ENCODE peak calls at places on chromosome 18, in eight cellular contexts. B is astrocyte, M is ovary, J is transverse colon, A is AG04450, Z is left lung, G is dorsolateral prefrontal cortex, C is cardiac muscle cell. O is an unnamed sample.
A peak's percentile ranks its signal among the peaks of the same experiment; 100 is the strongest.

GRCh38 chr18:32011193-32011592 is 7.4 kb upstream of the RNF125 start:
- DNase-seq in B (no peak), M (no peak), J (no peak), A (no peak), Z (no peak), G (no peak), C (no peak), O (no peak)

GRCh38 chr18:62037012-62037742 is 144.4 kb upstream of the RNF152 start:
- DNase-seq in B (no peak), M (no peak), J (no peak), A (no peak), Z (no peak), G (no peak), C (peak; percentile 53), O (no peak)

GRCh38 chr18:59265246-59266018 is 7.8 kb downstream of the RAX start:
- DNase-seq in B (no peak), M (no peak), J (no peak), A (no peak), Z (peak; percentile 83), G (no peak), C (peak; percentile 17), O (peak; percentile 33)

GRCh38 chr18:53796042-53796729 is 428.3 kb downstream of the MBD2 start:
- DNase-seq in B (peak; percentile 91), M (no peak), J (no peak), A (peak; percentile 18), Z (no peak), G (no peak), C (peak; percentile 90), O (peak; percentile 29)

GRCh38 chr18:35491689-35492077 is 6.1 kb downstream of the INO80C start:
- DNase-seq in B (no peak), M (no peak), J (no peak), A (no peak), Z (no peak), G (no peak), C (no peak), O (no peak)

GRCh38 chr18:832085-832681 is 20.1 kb upstream of the YES1 start:
- DNase-seq in B (no peak), M (peak; percentile 52), J (peak; percentile 65), A (no peak), Z (peak; percentile 72), G (no peak), C (no peak), O (no peak)

GRCh38 chr18:37246779-37247340 is 318.7 kb downstream of the CELF4 start:
- DNase-seq in B (no peak), M (no peak), J (no peak), A (no peak), Z (no peak), G (no peak), C (no peak), O (no peak)

GRCh38 chr18:57397440-57397839 is 37.7 kb upstream of the ONECUT2 start:
- DNase-seq in B (peak; percentile 48), M (no peak), J (no peak), A (no peak), Z (no peak), G (no peak), C (no peak), O (no peak)

GRCh38 chr18:31551883-31552282 is 39.8 kb upstream of the TTR start:
- DNase-seq in B (no peak), M (no peak), J (no peak), A (no peak), Z (no peak), G (no peak), C (no peak), O (no peak)

GRCh38 chr18:32724071-32724696 is 48.6 kb downstream of the KLHL14 start:
- DNase-seq in B (no peak), M (no peak), J (no peak), A (no peak), Z (no peak), G (no peak), C (no peak), O (no peak)

GRCh38 chr18:3857544-3857943 is 407.6 kb downstream of the TGIF1 start:
- DNase-seq in B (no peak), M (no peak), J (no peak), A (no peak), Z (no peak), G (no peak), C (peak; percentile 13), O (no peak)

GRCh38 chr18:47929681-47930085 is 776 bp downstream of the SMAD2 start:
- DNase-seq in B (no peak), M (no peak), J (no peak), A (peak; percentile 10), Z (no peak), G (no peak), C (peak; percentile 71), O (no peak)

GRCh38 chr18:13194239-13194638 is 24.3 kb upstream of the LDLRAD4 start:
- DNase-seq in B (no peak), M (no peak), J (no peak), A (no peak), Z (no peak), G (no peak), C (no peak), O (no peak)

GRCh38 chr18:76448262-76449109 is 46.6 kb downstream of the ZNF516 start:
- DNase-seq in B (no peak), M (peak; percentile 42), J (no peak), A (no peak), Z (no peak), G (no peak), C (no peak), O (no peak)

GRCh38 chr18:12433829-12434540 is 26.3 kb downstream of the PRELID3A start:
- DNase-seq in B (no peak), M (no peak), J (no peak), A (no peak), Z (peak; percentile 75), G (no peak), C (no peak), O (no peak)

DNA sequence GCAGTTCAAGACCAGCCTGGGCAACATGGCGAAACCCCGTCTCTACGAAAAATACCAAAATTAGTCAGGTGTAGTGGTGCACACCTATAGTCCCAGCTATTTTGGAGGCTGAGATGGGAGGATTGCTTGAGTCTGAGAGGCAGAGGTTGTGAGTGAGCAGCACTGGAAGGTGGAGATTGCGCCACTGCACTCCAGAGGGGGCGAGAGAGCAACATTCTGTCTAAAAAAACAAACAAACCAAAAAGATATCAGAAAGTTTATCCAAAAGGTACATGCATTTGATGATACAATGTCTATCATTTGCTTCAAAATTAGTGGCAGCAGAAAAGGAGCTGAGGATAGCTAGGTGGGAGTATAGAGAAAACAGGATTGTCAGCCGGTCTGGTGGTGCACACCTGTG is 39.8 kb upstream of the CABLES1 start:
- DNase-seq in B (no peak), M (no peak), J (no peak), A (no peak), Z (no peak), G (no peak), C (no peak), O (no peak)
- H3K27ac ChIP-seq in B (no peak overlapping the region), M (no peak overlapping the region), J (no peak overlapping the region), A (no peak overlapping the region), Z (no peak overlapping the region), G (no peak overlapping the region), C (no peak overlapping the region), O (no peak overlapping the region)

DNA sequence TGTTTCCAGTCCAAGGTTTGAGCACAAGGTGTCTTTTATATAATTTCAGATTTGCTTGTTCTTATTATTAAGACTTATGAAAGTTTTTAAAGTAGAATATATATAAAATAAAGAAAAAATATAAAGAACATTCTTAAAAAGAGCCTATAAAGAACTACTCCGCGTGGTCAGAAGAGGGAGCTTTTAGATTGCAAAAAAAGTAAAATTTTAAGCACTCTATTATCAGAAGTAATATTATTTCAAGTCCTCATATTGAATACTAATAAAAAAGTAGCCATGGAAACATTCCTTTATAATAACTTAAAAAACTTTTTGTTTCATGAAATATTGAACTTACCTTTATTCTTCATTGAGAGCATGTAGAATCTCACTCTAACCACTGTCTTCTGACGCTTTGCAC is 51.4 kb downstream of the LINC00305 start:
- DNase-seq in B (no peak), M (no peak), J (no peak), A (no peak), Z (no peak), G (no peak), C (no peak), O (no peak)
- TF ChIP-seq CTCF in B (peak; percentile 27), M (no peak), J (no peak), A (no peak), Z (no peak), G (peak; percentile 21), C (peak; percentile 11), O (no peak)

GRCh38 chr18:10930078-10930477 is 219.3 kb downstream of the PIEZO2 start:
- DNase-seq in B (no peak), M (no peak), J (no peak), A (no peak), Z (no peak), G (no peak), C (no peak), O (no peak)
- H3K27ac ChIP-seq in B (no peak overlapping the region), M (no peak overlapping the region), J (no peak overlapping the region), A (no peak overlapping the region), Z (no peak overlapping the region), G (no peak overlapping the region), C (no peak overlapping the region), O (no peak overlapping the region)

DNA sequence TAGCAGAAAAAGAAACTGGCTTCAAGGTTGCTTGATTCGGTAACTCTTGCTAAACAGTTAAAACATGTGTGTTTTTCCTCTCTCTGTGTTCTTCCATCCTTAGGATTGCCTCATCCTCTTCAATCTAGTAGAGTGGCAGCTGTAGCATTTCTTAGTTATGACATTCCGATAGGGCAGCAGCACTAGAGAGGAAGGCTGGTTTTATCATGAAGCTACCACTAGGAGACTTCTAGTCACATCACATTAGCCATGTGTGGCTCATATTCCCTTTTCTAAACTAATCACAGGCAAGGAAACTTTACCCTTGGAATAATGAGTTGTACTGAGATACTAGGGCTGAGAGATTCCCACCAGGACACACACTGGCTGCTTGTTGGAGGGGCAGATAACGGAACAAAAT is 187.6 kb downstream of the DOK6 start:
- DNase-seq in B (no peak), M (no peak), J (no peak), A (no peak), Z (no peak), G (no peak), C (peak; percentile 42), O (no peak)
- TF ChIP-seq CTCF in B (no peak), M (no peak), J (no peak), A (peak; percentile 7), Z (no peak), G (no peak), C (peak; percentile 17), O (no peak)

DNA sequence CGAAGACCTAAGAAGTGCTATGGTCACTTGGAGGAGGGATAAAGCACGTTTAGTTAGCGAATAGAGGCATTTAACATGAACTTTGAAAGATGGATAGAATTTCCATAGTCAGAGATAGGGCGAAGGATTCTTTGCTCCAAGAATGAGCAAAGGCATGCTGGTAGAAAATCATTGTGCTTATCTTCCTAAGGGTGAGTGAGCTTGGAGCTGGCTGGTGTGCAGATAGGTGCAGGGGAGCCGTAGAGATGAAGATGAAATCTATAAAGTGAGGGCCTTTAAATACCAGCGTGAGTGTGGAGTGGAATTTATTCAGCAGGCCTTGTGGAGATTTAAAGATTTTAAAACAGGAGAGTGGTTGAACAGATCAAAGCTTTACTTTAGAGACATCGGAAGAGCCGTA is 1.6 kb downstream of the HRH4 start:
- DNase-seq in B (no peak), M (no peak), J (no peak), A (no peak), Z (no peak), G (no peak), C (no peak), O (no peak)
- H3K27ac ChIP-seq in B (no peak overlapping the region), M (no peak overlapping the region), J (no peak overlapping the region), A (no peak overlapping the region), Z (peak overlapping the region; percentile 82), G (no peak overlapping the region), C (no peak overlapping the region), O (no peak overlapping the region)

O was measured in RWPE1.